ENCODE peak calls at places on chromosome 11, in six cellular contexts. W is amniotic stem cell; O is NCI-H1417; S is activated effector memory CD4-positive, alpha-beta T cell treated with anti-CD3 and anti-CD28 coated beads, Interleukin-2, amount 50 U/mL, for 16 hours; A is effector memory CD8-positive, alpha-beta T cell; N is suprapubic skin. K is an unnamed sample.

GRCh38 chr11:119476666-119477331 is 53.8 kb upstream of the THY1 start:
- DNase-seq in W (no peak), O (no peak), S (peak; percentile 58), A (no peak), N (peak; percentile 46), K (no peak)

GRCh38 chr11:131694526-131695424 is 324.4 kb downstream of the NTM start:
- DNase-seq in W (peak; percentile 13), O (peak; percentile 54), S (peak; percentile 83), A (peak; percentile 12), N (no peak), K (peak; percentile 24)

GRCh38 chr11:33936057-33936456 is 44.2 kb upstream of the LMO2 start:
- DNase-seq in W (no peak), O (no peak), S (no peak), A (no peak), N (no peak), K (no peak)

GRCh38 chr11:128222245-128222959 is 365.0 kb downstream of the ETS1 start:
- DNase-seq in W (peak; percentile 0), O (no peak), S (no peak), A (no peak), N (no peak), K (no peak)

GRCh38 chr11:86592047-86592564 is 80.3 kb downstream of the ME3 start:
- DNase-seq in W (no peak), O (peak; percentile 55), S (no peak), A (no peak), N (no peak), K (peak; percentile 56)

GRCh38 chr11:33375688-33376311 is 118.6 kb downstream of the HIPK3 start:
- DNase-seq in W (no peak), O (peak; percentile 61), S (no peak), A (no peak), N (no peak), K (no peak)

GRCh38 chr11:33893711-33894401 is 2.0 kb upstream of the LMO2 start:
- DNase-seq in W (no peak), O (no peak), S (peak; percentile 86), A (peak; percentile 37), N (no peak), K (no peak)

GRCh38 chr11:115745041-115745440 is 240.8 kb upstream of the CADM1 start:
- DNase-seq in W (no peak), O (no peak), S (no peak), A (no peak), N (no peak), K (no peak)

GRCh38 chr11:72629266-72629665 is 45.0 kb downstream of the PDE2A start:
- DNase-seq in W (no peak), O (no peak), S (no peak), A (no peak), N (no peak), K (no peak)

GRCh38 chr11:92882828-92883611 is 86.4 kb upstream of the MTNR1B start:
- DNase-seq in W (no peak), O (no peak), S (no peak), A (no peak), N (no peak), K (no peak)

GRCh38 chr11:124793466-124794278 is 6.5 kb downstream of the MSANTD2 start:
- DNase-seq in W (no peak), O (peak; percentile 8), S (no peak), A (peak; percentile 25), N (no peak), K (no peak)

GRCh38 chr11:36672815-36673450 is 74.9 kb upstream of the RAG2 start:
- DNase-seq in W (peak; percentile 16), O (peak; percentile 66), S (no peak), A (peak; percentile 30), N (no peak), K (peak; percentile 3)

GRCh38 chr11:66322732-66323427 is 6.0 kb upstream of the CD248 start:
- DNase-seq in W (no peak), O (no peak), S (no peak), A (no peak), N (peak; percentile 84), K (no peak)

GRCh38 chr11:128407962-128408361 is 179.4 kb downstream of the ETS1 start:
- DNase-seq in W (peak; percentile 67), O (no peak), S (no peak), A (no peak), N (no peak), K (peak; percentile 73)

GRCh38 chr11:15406952-15407351 is 292.2 kb downstream of the INSC start:
- DNase-seq in W (no peak), O (no peak), S (no peak), A (no peak), N (no peak), K (no peak)

GRCh38 chr11:12785901-12786300 is 111.7 kb downstream of the TEAD1 start:
- DNase-seq in W (no peak), O (peak; percentile 84), S (no peak), A (no peak), N (no peak), K (no peak)

GRCh38 chr11:70381872-70382842 is 16.2 kb upstream of the CTTN start:
- DNase-seq in W (peak; percentile 4), O (no peak), S (no peak), A (no peak), N (no peak), K (no peak)

GRCh38 chr11:64890084-64890944 is 11.9 kb upstream of the EHD1 start:
- DNase-seq in W (no peak), O (no peak), S (no peak), A (no peak), N (no peak), K (no peak)

GRCh38 chr11:2090172-2091111 is 48.7 kb downstream of the IGF2 start:
- DNase-seq in W (no peak), O (no peak), S (peak; percentile 56), A (no peak), N (peak; percentile 55), K (no peak)

GRCh38 chr11:88533001-88533400 is 195.5 kb upstream of the CTSC start:
- DNase-seq in W (no peak), O (no peak), S (no peak), A (no peak), N (no peak), K (no peak)

GRCh38 chr11:131108780-131109179 is 192.5 kb upstream of the SNX19 start:
- DNase-seq in W (no peak), O (no peak), S (no peak), A (no peak), N (no peak), K (no peak)

GRCh38 chr11:328012-328411 is 7.4 kb upstream of the IFITM3 start:
- DNase-seq in W (no peak), O (no peak), S (peak; percentile 57), A (no peak), N (peak; percentile 50), K (no peak)

GRCh38 chr11:43580735-43581369 is 99.7 kb upstream of the HSD17B12 start:
- DNase-seq in W (no peak), O (no peak), S (no peak), A (no peak), N (no peak), K (no peak)

GRCh38 chr11:10208045-10208674 is 85.9 kb downstream of the SBF2 start:
- DNase-seq in W (no peak), O (peak; percentile 51), S (no peak), A (no peak), N (no peak), K (peak; percentile 9)

GRCh38 chr11:73311394-73311869 is 3.4 kb downstream of the ARHGEF17 start:
- DNase-seq in W (no peak), O (no peak), S (no peak), A (no peak), N (peak; percentile 63), K (no peak)

GRCh38 chr11:116825434-116825833 is 2.3 kb upstream of the APOA4 start:
- DNase-seq in W (no peak), O (no peak), S (peak; percentile 55), A (no peak), N (no peak), K (no peak)

K was measured in skeletal muscle cell.